ENCODE peak calls at places on chromosomes 11 and 22, in eight cellular contexts. V is body of pancreas; F is CD4-positive, alpha-beta T cell; M is activated B cell treated with CpG ODN at 0.5 μM for 24 hours; W is CD8-positive, alpha-beta T cell; K is left lung; I is HCT116; O is heart right ventricle. B is an unnamed sample.

GRCh38 chr11:122721964-122722266 is 66.4 kb downstream of the UBASH3B start:
- ATAC-seq in O (no peak), M (no peak), K (peak), V (no peak), W (peak), F (peak), I (peak), B (no peak)

GRCh38 chr11:114889464-114890065 is 211.2 kb downstream of the NXPE2 start:
- ATAC-seq in F (no peak), M (no peak), K (no peak), I (no peak), W (no peak), V (no peak), O (peak), B (no peak)

GRCh38 chr11:126256216-126256615 is 12.5 kb downstream of the SRPRA start:
- ATAC-seq in V (no peak), O (no peak), W (no peak), I (no peak), M (no peak), F (no peak), K (no peak), B (no peak)

GRCh38 chr22:21038405-21038804 is 6.0 kb upstream of the SLC7A4 start:
- ATAC-seq in O (no peak), I (no peak), F (no peak), V (no peak), M (no peak), W (no peak), K (no peak), B (no peak)

GRCh38 chr22:29555065-29555644 is 1.6 kb upstream of the THOC5 start:
- ATAC-seq in I (no peak), W (no peak), F (no peak), M (no peak), V (no peak), K (no peak), O (no peak), B (no peak)

GRCh38 chr22:32754413-32755041 is 47.0 kb upstream of the TIMP3 start:
- ATAC-seq in M (no peak), F (no peak), V (peak), I (no peak), W (no peak), K (peak), O (peak), B (peak)

GRCh38 chr11:65188486-65188885 is 6.8 kb downstream of the CAPN1 start:
- ATAC-seq in I (no peak), V (no peak), K (no peak), F (no peak), O (no peak), W (no peak), M (no peak), B (no peak)

GRCh38 chr11:74611369-74611861 is 19.0 kb downstream of the POLD3 start:
- ATAC-seq in F (no peak), M (no peak), K (peak), O (no peak), I (peak), V (peak), W (no peak), B (peak)

GRCh38 chr22:36761553-36762240 is 14.2 kb downstream of the IFT27 start:
- ATAC-seq in M (no peak), F (no peak), W (no peak), V (no peak), I (no peak), K (no peak), O (no peak), B (no peak)

GRCh38 chr11:76918941-76919386 is 58.2 kb downstream of the ACER3 start:
- ATAC-seq in O (peak), I (peak), V (peak), W (no peak), F (no peak), K (peak), M (no peak), B (peak)

GRCh38 chr11:38416141-38416540 is 1818.1 kb upstream of the RAG2 start:
- ATAC-seq in V (no peak), W (no peak), I (no peak), O (no peak), M (no peak), F (no peak), K (peak), B (no peak)

DNA sequence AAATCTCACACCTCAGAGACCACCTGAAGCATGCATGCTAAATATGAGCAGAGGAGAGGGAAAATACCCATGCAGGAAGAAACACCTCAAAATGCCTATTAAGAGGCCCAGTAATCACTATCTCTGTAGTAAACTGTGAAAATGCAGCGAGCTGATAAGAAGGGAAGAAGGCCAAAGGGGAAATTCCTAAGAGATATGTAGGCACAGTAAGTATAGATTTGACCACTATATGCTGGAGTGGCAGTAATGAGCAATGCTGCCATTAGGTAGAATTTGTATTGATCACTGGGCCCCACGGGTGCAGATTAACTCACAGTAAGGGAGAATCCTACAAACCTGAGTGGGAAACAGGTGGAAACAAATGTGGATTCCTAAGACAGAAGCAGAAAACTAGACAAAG is 1813.1 kb upstream of the RAG2 start:
- ATAC-seq in F (no peak), W (no peak), I (no peak), K (no peak), M (no peak), V (no peak), O (no peak), B (no peak)
- TF ChIP-seq CTCF in F (no peak), W (no peak), I (no peak), K (no peak), M (no peak), V (no peak), O (no peak), B (no peak)

DNA sequence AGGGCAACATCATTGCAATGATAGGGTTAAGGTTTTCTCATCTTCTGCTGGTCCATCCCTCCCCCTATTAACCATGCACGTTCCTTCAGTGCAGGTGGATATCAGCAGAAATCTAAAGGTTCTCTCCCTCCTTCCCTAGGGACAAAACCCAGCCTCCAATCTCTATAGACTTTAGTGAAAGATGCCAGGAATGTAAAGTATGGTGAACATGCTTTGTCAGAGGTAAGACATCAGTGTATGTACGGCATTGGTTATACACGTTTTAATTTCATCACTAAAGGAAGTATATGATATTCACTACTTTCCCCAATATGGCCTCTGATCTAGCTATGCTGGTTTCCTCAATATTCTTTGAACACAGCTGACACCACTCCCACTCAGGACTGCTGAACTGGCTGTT is 81.2 kb upstream of the LDLRAD3 start:
- ATAC-seq in K (no peak), W (no peak), O (no peak), V (no peak), M (no peak), I (no peak), F (no peak), B (no peak)
- TF ChIP-seq CTCF in K (no peak), W (no peak), O (no peak), V (no peak), M (no peak), I (no peak), F (no peak), B (no peak)

GRCh38 chr11:131691558-131692041 is 321.2 kb downstream of the NTM start:
- ATAC-seq in F (peak), W (no peak), K (peak), I (peak), V (no peak), O (no peak), M (no peak), B (no peak)
- TF ChIP-seq CTCF in F (peak), W (no peak), K (peak), I (peak), V (peak), O (peak), M (no peak), B (no peak)

GRCh38 chr22:46691571-46691970 is 46.5 kb downstream of the CERK start:
- ATAC-seq in O (no peak), F (no peak), K (no peak), M (no peak), I (no peak), W (no peak), V (no peak), B (no peak)

GRCh38 chr22:46694423-46695170 is 43.5 kb downstream of the CERK start:
- ATAC-seq in M (no peak), I (no peak), F (no peak), K (no peak), W (no peak), O (no peak), V (no peak), B (no peak)

GRCh38 chr22:46695346-46696224 is 42.5 kb downstream of the CERK start:
- ATAC-seq in O (no peak), W (no peak), I (no peak), V (no peak), K (peak), F (no peak), M (no peak), B (no peak)

GRCh38 chr22:46696225-46696518 is 41.9 kb downstream of the CERK start:
- ATAC-seq in F (no peak), M (no peak), K (peak), O (peak), W (no peak), V (no peak), I (no peak), B (no peak)

GRCh38 chr22:46693634-46694422 is 44.2 kb downstream of the CERK start:
- ATAC-seq in M (no peak), K (no peak), F (no peak), O (no peak), V (no peak), I (no peak), W (no peak), B (no peak)
- TF ChIP-seq CTCF in M (no peak), K (no peak), F (no peak), O (no peak), V (no peak), I (no peak), W (no peak), B (no peak)

DNA sequence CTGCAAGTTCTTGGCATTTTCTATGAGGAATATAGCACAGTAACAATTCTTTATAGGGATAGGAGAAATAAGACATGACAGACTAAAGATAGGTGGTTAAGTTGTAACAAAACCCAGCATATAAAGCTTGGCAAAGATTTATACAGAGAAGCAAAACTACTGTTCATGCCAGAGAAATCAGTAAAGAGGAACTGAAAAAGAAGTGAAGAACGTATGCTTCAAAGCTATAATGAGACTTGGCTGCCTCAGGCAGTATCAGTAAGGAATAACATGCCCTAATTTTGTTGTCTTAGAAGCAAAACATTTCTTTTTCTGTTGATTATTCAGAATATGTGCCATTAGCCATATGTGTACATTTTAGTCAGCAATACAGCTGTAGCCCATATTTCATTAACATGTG is 403.1 kb downstream of the NELL1 start:
- ATAC-seq in K (no peak), V (no peak), O (no peak), M (no peak), F (no peak), W (no peak), I (no peak), B (no peak)
- TF ChIP-seq CTCF in K (no peak), V (no peak), O (no peak), M (no peak), F (no peak), W (no peak), I (no peak), B (no peak)

GRCh38 chr22:19432092-19432844 is at the start of gene MRPL40:
- ATAC-seq in I (peak), O (peak), K (peak), M (peak), W (peak), V (peak), F (peak), B (peak)
- TF ChIP-seq CTCF in I (no peak), O (no peak), K (peak), M (no peak), W (no peak), V (no peak), F (no peak), B (no peak)

GRCh38 chr22:38469306-38469781 is 1.4 kb downstream of the KDELR3 start:
- ATAC-seq in V (no peak), I (no peak), O (no peak), F (no peak), K (no peak), M (no peak), W (no peak), B (no peak)

GRCh38 chr22:38467438-38467903 is 425 bp upstream of the KDELR3 start:
- ATAC-seq in O (peak), F (no peak), K (peak), I (peak), V (peak), M (no peak), W (no peak), B (peak)

GRCh38 chr22:38468761-38469305 is 937 bp downstream of the KDELR3 start:
- ATAC-seq in M (no peak), W (no peak), I (no peak), K (no peak), O (peak), F (no peak), V (no peak), B (no peak)

GRCh38 chr22:38465673-38466490 is 2.0 kb upstream of the KDELR3 start:
- ATAC-seq in K (no peak), W (no peak), O (no peak), V (no peak), F (no peak), M (no peak), I (no peak), B (no peak)

GRCh38 chr22:38467904-38468760 is at the start of gene KDELR3:
- ATAC-seq in K (peak), M (peak), F (peak), W (peak), V (peak), O (peak), I (peak), B (peak)
- TF ChIP-seq CTCF in K (no peak), M (no peak), F (no peak), W (no peak), V (no peak), O (peak), I (peak), B (no peak)

DNA sequence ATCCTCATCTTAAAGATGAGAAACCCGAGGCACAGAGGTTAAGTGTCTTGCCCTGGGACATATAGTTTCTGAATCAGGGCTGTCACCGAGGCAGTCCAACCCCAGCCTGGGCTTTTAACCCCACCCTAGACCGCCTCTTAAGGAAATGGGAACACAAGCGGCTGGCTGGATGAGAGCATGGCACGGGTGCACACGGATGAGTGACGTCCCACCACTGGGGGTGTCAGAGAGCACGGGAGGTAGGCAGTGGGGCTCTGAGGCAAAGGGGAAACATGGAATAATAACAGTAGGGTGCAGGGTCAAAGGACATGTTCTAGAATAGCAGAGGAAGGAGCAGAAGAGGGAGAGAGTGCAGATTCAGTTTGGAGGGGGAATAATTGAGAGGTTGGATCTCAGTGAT is 22.3 kb downstream of the PPFIBP2 start:
- ATAC-seq in V (no peak), M (no peak), F (peak), I (peak), W (peak), K (peak), O (no peak), B (no peak)
- TF ChIP-seq CTCF in V (no peak), M (no peak), F (peak), I (peak), W (peak), K (peak), O (peak), B (no peak)